ENCODE peak calls at places on chromosome 1, in ten cellular contexts. One of them, this sample, is unnamed.

GRCh38 chr1:22829001-22829989 is 118.7 kb downstream of the EPHB2 start:
- DNase-seq in amniotic stem cell: no peak
- DNase-seq in NAMALWA: no peak
- DNase-seq in A549: no peak
- DNase-seq in neuronal stem cell: no peak
- DNase-seq in brain microvascular endothelial cell: no peak
- DNase-seq in neural crest cell: no peak
- DNase-seq in AG20443: no peak
- DNase-seq in activated CD4-positive, alpha-beta memory T cell treated with anti-CD3 and anti-CD28 coated beads, Interleukin-2, amount 10 ng/mL, durations not matched to agents 7 days and 5 days: no peak
- DNase-seq in GF-D8: no peak
- DNase-seq in this sample: peak; percentile 24

GRCh38 chr1:36359383-36359782 is 26.3 kb downstream of the STK40 start:
- DNase-seq in amniotic stem cell: no peak
- DNase-seq in NAMALWA: peak; percentile 43
- DNase-seq in A549: no peak
- DNase-seq in neuronal stem cell: no peak
- DNase-seq in brain microvascular endothelial cell: no peak
- DNase-seq in neural crest cell: no peak
- DNase-seq in AG20443: no peak
- DNase-seq in activated CD4-positive, alpha-beta memory T cell treated with anti-CD3 and anti-CD28 coated beads, Interleukin-2, amount 10 ng/mL, durations not matched to agents 7 days and 5 days: no peak
- DNase-seq in GF-D8: no peak
- DNase-seq in this sample: no peak

GRCh38 chr1:3785458-3786157 is 10.7 kb downstream of the LRRC47 start:
- DNase-seq in amniotic stem cell: no peak
- DNase-seq in NAMALWA: peak; percentile 69
- DNase-seq in A549: no peak
- DNase-seq in neuronal stem cell: no peak
- DNase-seq in brain microvascular endothelial cell: no peak
- DNase-seq in neural crest cell: peak; percentile 34
- DNase-seq in AG20443: no peak
- DNase-seq in activated CD4-positive, alpha-beta memory T cell treated with anti-CD3 and anti-CD28 coated beads, Interleukin-2, amount 10 ng/mL, durations not matched to agents 7 days and 5 days: no peak
- DNase-seq in GF-D8: no peak
- DNase-seq in this sample: no peak

GRCh38 chr1:91774520-91775203 is 111.3 kb downstream of the TGFBR3 start:
- DNase-seq in amniotic stem cell: no peak
- DNase-seq in NAMALWA: no peak
- DNase-seq in A549: no peak
- DNase-seq in neuronal stem cell: no peak
- DNase-seq in brain microvascular endothelial cell: peak; percentile 55
- DNase-seq in neural crest cell: no peak
- DNase-seq in AG20443: peak; percentile 73
- DNase-seq in activated CD4-positive, alpha-beta memory T cell treated with anti-CD3 and anti-CD28 coated beads, Interleukin-2, amount 10 ng/mL, durations not matched to agents 7 days and 5 days: no peak
- DNase-seq in GF-D8: no peak
- DNase-seq in this sample: no peak

GRCh38 chr1:27618341-27619067 is 14.6 kb upstream of the AHDC1 start:
- DNase-seq in amniotic stem cell: no peak
- DNase-seq in NAMALWA: no peak
- DNase-seq in A549: no peak
- DNase-seq in neuronal stem cell: no peak
- DNase-seq in brain microvascular endothelial cell: no peak
- DNase-seq in neural crest cell: no peak
- DNase-seq in AG20443: no peak
- DNase-seq in activated CD4-positive, alpha-beta memory T cell treated with anti-CD3 and anti-CD28 coated beads, Interleukin-2, amount 10 ng/mL, durations not matched to agents 7 days and 5 days: peak; percentile 73
- DNase-seq in GF-D8: peak; percentile 81
- DNase-seq in this sample: no peak

GRCh38 chr1:225657462-225657989 is 4.6 kb upstream of the ENAH start:
- DNase-seq in amniotic stem cell: peak; percentile 69
- DNase-seq in NAMALWA: no peak
- DNase-seq in A549: peak; percentile 65
- DNase-seq in neuronal stem cell: no peak
- DNase-seq in brain microvascular endothelial cell: peak; percentile 83
- DNase-seq in neural crest cell: no peak
- DNase-seq in AG20443: peak; percentile 57
- DNase-seq in activated CD4-positive, alpha-beta memory T cell treated with anti-CD3 and anti-CD28 coated beads, Interleukin-2, amount 10 ng/mL, durations not matched to agents 7 days and 5 days: no peak
- DNase-seq in GF-D8: no peak
- DNase-seq in this sample: peak; percentile 53

GRCh38 chr1:37633040-37633949 is 1.4 kb downstream of the RSPO1 start:
- DNase-seq in amniotic stem cell: no peak
- DNase-seq in NAMALWA: no peak
- DNase-seq in A549: no peak
- DNase-seq in neuronal stem cell: no peak
- DNase-seq in brain microvascular endothelial cell: no peak
- DNase-seq in neural crest cell: no peak
- DNase-seq in AG20443: no peak
- DNase-seq in activated CD4-positive, alpha-beta memory T cell treated with anti-CD3 and anti-CD28 coated beads, Interleukin-2, amount 10 ng/mL, durations not matched to agents 7 days and 5 days: no peak
- DNase-seq in GF-D8: no peak
- DNase-seq in this sample: no peak

GRCh38 chr1:147177611-147178370 is 5.5 kb upstream of the PRKAB2 start:
- DNase-seq in amniotic stem cell: no peak
- DNase-seq in NAMALWA: no peak
- DNase-seq in A549: no peak
- DNase-seq in neuronal stem cell: no peak
- DNase-seq in brain microvascular endothelial cell: no peak
- DNase-seq in neural crest cell: no peak
- DNase-seq in AG20443: peak; percentile 19
- DNase-seq in activated CD4-positive, alpha-beta memory T cell treated with anti-CD3 and anti-CD28 coated beads, Interleukin-2, amount 10 ng/mL, durations not matched to agents 7 days and 5 days: no peak
- DNase-seq in GF-D8: no peak
- DNase-seq in this sample: no peak

GRCh38 chr1:203175237-203176181 is at the start of gene MYBPH:
- DNase-seq in amniotic stem cell: no peak
- DNase-seq in NAMALWA: peak; percentile 57
- DNase-seq in A549: no peak
- DNase-seq in neuronal stem cell: no peak
- DNase-seq in brain microvascular endothelial cell: no peak
- DNase-seq in neural crest cell: no peak
- DNase-seq in AG20443: no peak
- DNase-seq in activated CD4-positive, alpha-beta memory T cell treated with anti-CD3 and anti-CD28 coated beads, Interleukin-2, amount 10 ng/mL, durations not matched to agents 7 days and 5 days: no peak
- DNase-seq in GF-D8: peak; percentile 31
- DNase-seq in this sample: no peak

GRCh38 chr1:11473635-11474034 is 5.3 kb upstream of the DISP3 start:
- DNase-seq in amniotic stem cell: no peak
- DNase-seq in NAMALWA: peak; percentile 56
- DNase-seq in A549: no peak
- DNase-seq in neuronal stem cell: peak; percentile 74
- DNase-seq in brain microvascular endothelial cell: no peak
- DNase-seq in neural crest cell: peak; percentile 62
- DNase-seq in AG20443: peak; percentile 33
- DNase-seq in activated CD4-positive, alpha-beta memory T cell treated with anti-CD3 and anti-CD28 coated beads, Interleukin-2, amount 10 ng/mL, durations not matched to agents 7 days and 5 days: peak; percentile 30
- DNase-seq in GF-D8: no peak
- DNase-seq in this sample: no peak

GRCh38 chr1:176118985-176119384 is 88.1 kb downstream of the COP1 start:
- DNase-seq in amniotic stem cell: peak; percentile 3
- DNase-seq in NAMALWA: no peak
- DNase-seq in A549: no peak
- DNase-seq in neuronal stem cell: no peak
- DNase-seq in brain microvascular endothelial cell: no peak
- DNase-seq in neural crest cell: no peak
- DNase-seq in AG20443: no peak
- DNase-seq in activated CD4-positive, alpha-beta memory T cell treated with anti-CD3 and anti-CD28 coated beads, Interleukin-2, amount 10 ng/mL, durations not matched to agents 7 days and 5 days: no peak
- DNase-seq in GF-D8: no peak
- DNase-seq in this sample: no peak

GRCh38 chr1:184743062-184743756 is 11.4 kb downstream of the EDEM3 start:
- DNase-seq in amniotic stem cell: no peak
- DNase-seq in NAMALWA: no peak
- DNase-seq in A549: no peak
- DNase-seq in neuronal stem cell: no peak
- DNase-seq in brain microvascular endothelial cell: no peak
- DNase-seq in neural crest cell: no peak
- DNase-seq in AG20443: no peak
- DNase-seq in activated CD4-positive, alpha-beta memory T cell treated with anti-CD3 and anti-CD28 coated beads, Interleukin-2, amount 10 ng/mL, durations not matched to agents 7 days and 5 days: no peak
- DNase-seq in GF-D8: no peak
- DNase-seq in this sample: no peak

GRCh38 chr1:21619041-21619947 is 49.9 kb downstream of the RAP1GAP start:
- DNase-seq in amniotic stem cell: no peak
- DNase-seq in NAMALWA: no peak
- DNase-seq in A549: no peak
- DNase-seq in neuronal stem cell: no peak
- DNase-seq in brain microvascular endothelial cell: no peak
- DNase-seq in neural crest cell: no peak
- DNase-seq in AG20443: no peak
- DNase-seq in activated CD4-positive, alpha-beta memory T cell treated with anti-CD3 and anti-CD28 coated beads, Interleukin-2, amount 10 ng/mL, durations not matched to agents 7 days and 5 days: no peak
- DNase-seq in GF-D8: no peak
- DNase-seq in this sample: no peak

GRCh38 chr1:41221995-41222991 is 19.8 kb downstream of the SCMH1 start:
- DNase-seq in amniotic stem cell: no peak
- DNase-seq in NAMALWA: peak; percentile 31
- DNase-seq in A549: no peak
- DNase-seq in neuronal stem cell: no peak
- DNase-seq in brain microvascular endothelial cell: no peak
- DNase-seq in neural crest cell: no peak
- DNase-seq in AG20443: no peak
- DNase-seq in activated CD4-positive, alpha-beta memory T cell treated with anti-CD3 and anti-CD28 coated beads, Interleukin-2, amount 10 ng/mL, durations not matched to agents 7 days and 5 days: no peak
- DNase-seq in GF-D8: no peak
- DNase-seq in this sample: no peak

GRCh38 chr1:38047603-38048146 is 1.1 kb upstream of the POU3F1 start:
- DNase-seq in amniotic stem cell: no peak
- DNase-seq in NAMALWA: no peak
- DNase-seq in A549: no peak
- DNase-seq in neuronal stem cell: no peak
- DNase-seq in brain microvascular endothelial cell: no peak
- DNase-seq in neural crest cell: no peak
- DNase-seq in AG20443: peak; percentile 70
- DNase-seq in activated CD4-positive, alpha-beta memory T cell treated with anti-CD3 and anti-CD28 coated beads, Interleukin-2, amount 10 ng/mL, durations not matched to agents 7 days and 5 days: no peak
- DNase-seq in GF-D8: no peak
- DNase-seq in this sample: no peak

GRCh38 chr1:22363403-22364325 is 88.0 kb upstream of the ZBTB40 start:
- DNase-seq in amniotic stem cell: no peak
- DNase-seq in NAMALWA: no peak
- DNase-seq in A549: no peak
- DNase-seq in neuronal stem cell: no peak
- DNase-seq in brain microvascular endothelial cell: no peak
- DNase-seq in neural crest cell: no peak
- DNase-seq in AG20443: no peak
- DNase-seq in activated CD4-positive, alpha-beta memory T cell treated with anti-CD3 and anti-CD28 coated beads, Interleukin-2, amount 10 ng/mL, durations not matched to agents 7 days and 5 days: no peak
- DNase-seq in GF-D8: no peak
- DNase-seq in this sample: no peak

GRCh38 chr1:58412071-58412580 is 134.4 kb downstream of the OMA1 start:
- DNase-seq in amniotic stem cell: no peak
- DNase-seq in NAMALWA: no peak
- DNase-seq in A549: no peak
- DNase-seq in neuronal stem cell: no peak
- DNase-seq in brain microvascular endothelial cell: peak; percentile 64
- DNase-seq in neural crest cell: no peak
- DNase-seq in AG20443: peak; percentile 71
- DNase-seq in activated CD4-positive, alpha-beta memory T cell treated with anti-CD3 and anti-CD28 coated beads, Interleukin-2, amount 10 ng/mL, durations not matched to agents 7 days and 5 days: no peak
- DNase-seq in GF-D8: no peak
- DNase-seq in this sample: no peak

GRCh38 chr1:155859881-155860841 is 794 bp downstream of the SYT11 start:
- DNase-seq in amniotic stem cell: peak; percentile 64
- DNase-seq in NAMALWA: peak; percentile 64
- DNase-seq in A549: no peak
- DNase-seq in neuronal stem cell: peak; percentile 88
- DNase-seq in brain microvascular endothelial cell: peak; percentile 73
- DNase-seq in neural crest cell: peak; percentile 50
- DNase-seq in AG20443: peak; percentile 88
- DNase-seq in activated CD4-positive, alpha-beta memory T cell treated with anti-CD3 and anti-CD28 coated beads, Interleukin-2, amount 10 ng/mL, durations not matched to agents 7 days and 5 days: peak; percentile 81
- DNase-seq in GF-D8: no peak
- DNase-seq in this sample: no peak

GRCh38 chr1:176567190-176567794 is 104.3 kb downstream of the PAPPA2 start:
- DNase-seq in amniotic stem cell: peak; percentile 5
- DNase-seq in NAMALWA: no peak
- DNase-seq in A549: peak; percentile 14
- DNase-seq in neuronal stem cell: no peak
- DNase-seq in brain microvascular endothelial cell: no peak
- DNase-seq in neural crest cell: no peak
- DNase-seq in AG20443: peak; percentile 59
- DNase-seq in activated CD4-positive, alpha-beta memory T cell treated with anti-CD3 and anti-CD28 coated beads, Interleukin-2, amount 10 ng/mL, durations not matched to agents 7 days and 5 days: no peak
- DNase-seq in GF-D8: no peak
- DNase-seq in this sample: no peak

GRCh38 chr1:202951437-202951836 is 6.7 kb downstream of the ADIPOR1 start:
- DNase-seq in amniotic stem cell: no peak
- DNase-seq in NAMALWA: no peak
- DNase-seq in A549: no peak
- DNase-seq in neuronal stem cell: no peak
- DNase-seq in brain microvascular endothelial cell: no peak
- DNase-seq in neural crest cell: no peak
- DNase-seq in AG20443: no peak
- DNase-seq in activated CD4-positive, alpha-beta memory T cell treated with anti-CD3 and anti-CD28 coated beads, Interleukin-2, amount 10 ng/mL, durations not matched to agents 7 days and 5 days: no peak
- DNase-seq in GF-D8: no peak
- DNase-seq in this sample: no peak

GRCh38 chr1:210288106-210288505 is 40.6 kb upstream of the HHAT start:
- DNase-seq in amniotic stem cell: no peak
- DNase-seq in NAMALWA: no peak
- DNase-seq in A549: no peak
- DNase-seq in neuronal stem cell: no peak
- DNase-seq in brain microvascular endothelial cell: no peak
- DNase-seq in neural crest cell: no peak
- DNase-seq in AG20443: no peak
- DNase-seq in activated CD4-positive, alpha-beta memory T cell treated with anti-CD3 and anti-CD28 coated beads, Interleukin-2, amount 10 ng/mL, durations not matched to agents 7 days and 5 days: no peak
- DNase-seq in GF-D8: no peak
- DNase-seq in this sample: no peak

GRCh38 chr1:232600430-232601258 is 29.3 kb downstream of the SIPA1L2 start:
- DNase-seq in amniotic stem cell: no peak
- DNase-seq in NAMALWA: peak; percentile 8
- DNase-seq in A549: no peak
- DNase-seq in neuronal stem cell: no peak
- DNase-seq in brain microvascular endothelial cell: no peak
- DNase-seq in neural crest cell: no peak
- DNase-seq in AG20443: no peak
- DNase-seq in activated CD4-positive, alpha-beta memory T cell treated with anti-CD3 and anti-CD28 coated beads, Interleukin-2, amount 10 ng/mL, durations not matched to agents 7 days and 5 days: no peak
- DNase-seq in GF-D8: no peak
- DNase-seq in this sample: no peak

GRCh38 chr1:176864211-176864610 is 300.3 kb downstream of the ASTN1 start:
- DNase-seq in amniotic stem cell: no peak
- DNase-seq in NAMALWA: no peak
- DNase-seq in A549: no peak
- DNase-seq in neuronal stem cell: no peak
- DNase-seq in brain microvascular endothelial cell: no peak
- DNase-seq in neural crest cell: no peak
- DNase-seq in AG20443: no peak
- DNase-seq in activated CD4-positive, alpha-beta memory T cell treated with anti-CD3 and anti-CD28 coated beads, Interleukin-2, amount 10 ng/mL, durations not matched to agents 7 days and 5 days: no peak
- DNase-seq in GF-D8: no peak
- DNase-seq in this sample: no peak

GRCh38 chr1:176177764-176178163 is 29.3 kb downstream of the COP1 start:
- DNase-seq in amniotic stem cell: no peak
- DNase-seq in NAMALWA: peak; percentile 78
- DNase-seq in A549: no peak
- DNase-seq in neuronal stem cell: no peak
- DNase-seq in brain microvascular endothelial cell: no peak
- DNase-seq in neural crest cell: no peak
- DNase-seq in AG20443: no peak
- DNase-seq in activated CD4-positive, alpha-beta memory T cell treated with anti-CD3 and anti-CD28 coated beads, Interleukin-2, amount 10 ng/mL, durations not matched to agents 7 days and 5 days: no peak
- DNase-seq in GF-D8: no peak
- DNase-seq in this sample: no peak

GRCh38 chr1:78370779-78371482 is 119.8 kb upstream of the PTGFR start:
- DNase-seq in amniotic stem cell: peak; percentile 35
- DNase-seq in NAMALWA: no peak
- DNase-seq in A549: no peak
- DNase-seq in neuronal stem cell: no peak
- DNase-seq in brain microvascular endothelial cell: peak; percentile 53
- DNase-seq in neural crest cell: no peak
- DNase-seq in AG20443: peak; percentile 70
- DNase-seq in activated CD4-positive, alpha-beta memory T cell treated with anti-CD3 and anti-CD28 coated beads, Interleukin-2, amount 10 ng/mL, durations not matched to agents 7 days and 5 days: no peak
- DNase-seq in GF-D8: no peak
- DNase-seq in this sample: peak; percentile 3

GRCh38 chr1:194225781-194226180 is 1039.4 kb upstream of the B3GALT2 start:
- DNase-seq in amniotic stem cell: no peak
- DNase-seq in NAMALWA: peak; percentile 72
- DNase-seq in A549: no peak
- DNase-seq in neuronal stem cell: no peak
- DNase-seq in brain microvascular endothelial cell: no peak
- DNase-seq in neural crest cell: no peak
- DNase-seq in AG20443: no peak
- DNase-seq in activated CD4-positive, alpha-beta memory T cell treated with anti-CD3 and anti-CD28 coated beads, Interleukin-2, amount 10 ng/mL, durations not matched to agents 7 days and 5 days: peak; percentile 19
- DNase-seq in GF-D8: peak; percentile 64
- DNase-seq in this sample: no peak

GRCh38 chr1:80427886-80428285 is 1372.8 kb upstream of the ADGRL2 start:
- DNase-seq in amniotic stem cell: no peak
- DNase-seq in NAMALWA: no peak
- DNase-seq in A549: no peak
- DNase-seq in neuronal stem cell: no peak
- DNase-seq in brain microvascular endothelial cell: no peak
- DNase-seq in neural crest cell: no peak
- DNase-seq in AG20443: no peak
- DNase-seq in activated CD4-positive, alpha-beta memory T cell treated with anti-CD3 and anti-CD28 coated beads, Interleukin-2, amount 10 ng/mL, durations not matched to agents 7 days and 5 days: no peak
- DNase-seq in GF-D8: no peak
- DNase-seq in this sample: no peak

GRCh38 chr1:205247130-205247921 is 19.6 kb downstream of the TMCC2 start:
- DNase-seq in amniotic stem cell: no peak
- DNase-seq in NAMALWA: no peak
- DNase-seq in A549: no peak
- DNase-seq in neuronal stem cell: no peak
- DNase-seq in brain microvascular endothelial cell: no peak
- DNase-seq in neural crest cell: no peak
- DNase-seq in AG20443: no peak
- DNase-seq in activated CD4-positive, alpha-beta memory T cell treated with anti-CD3 and anti-CD28 coated beads, Interleukin-2, amount 10 ng/mL, durations not matched to agents 7 days and 5 days: no peak
- DNase-seq in GF-D8: peak; percentile 42
- DNase-seq in this sample: no peak

This sample was measured in epithelial cell of prostate.